ENCODE peak calls at places on chromosome 20, in eight cellular contexts. One of them, this sample, is unnamed.

GRCh38 chr20:63552481-63553249 is 1.3 kb upstream of the FNDC11 start:
- DNase-seq in BE2C: no peak
- DNase-seq in stimulated activated CD8-positive, alpha-beta memory T cell treated with anti-CD3 and anti-CD28 coated beads, Interleukin-2, amount 100 ng/mL, for 1 hour: no peak
- DNase-seq in choroid plexus epithelial cell: no peak
- DNase-seq in EL: peak
- DNase-seq in astrocyte of the spinal cord: no peak
- DNase-seq in body of pancreas: no peak
- DNase-seq in stimulated activated CD4-positive, alpha-beta T cell treated with anti-CD3 and anti-CD28 coated beads, Interleukin-15, amount 100 ng/mL, for 24 hours: peak
- DNase-seq in this sample: no peak

GRCh38 chr20:52076164-52076563 is 115.4 kb downstream of the ZFP64 start:
- DNase-seq in body of pancreas: no peak
- DNase-seq in BE2C: no peak
- DNase-seq in choroid plexus epithelial cell: peak
- DNase-seq in astrocyte of the spinal cord: peak
- DNase-seq in EL: peak
- DNase-seq in stimulated activated CD8-positive, alpha-beta memory T cell treated with anti-CD3 and anti-CD28 coated beads, Interleukin-2, amount 100 ng/mL, for 1 hour: no peak
- DNase-seq in stimulated activated CD4-positive, alpha-beta T cell treated with anti-CD3 and anti-CD28 coated beads, Interleukin-15, amount 100 ng/mL, for 24 hours: no peak
- DNase-seq in this sample: no peak

GRCh38 chr20:3068986-3069900 is 2.2 kb upstream of the OXT start:
- DNase-seq in BE2C: no peak
- DNase-seq in stimulated activated CD4-positive, alpha-beta T cell treated with anti-CD3 and anti-CD28 coated beads, Interleukin-15, amount 100 ng/mL, for 24 hours: peak
- DNase-seq in body of pancreas: no peak
- DNase-seq in EL: peak
- DNase-seq in astrocyte of the spinal cord: no peak
- DNase-seq in choroid plexus epithelial cell: no peak
- DNase-seq in stimulated activated CD8-positive, alpha-beta memory T cell treated with anti-CD3 and anti-CD28 coated beads, Interleukin-2, amount 100 ng/mL, for 1 hour: no peak
- DNase-seq in this sample: no peak

GRCh38 chr20:19812696-19813095 is 54.6 kb downstream of the RIN2 start:
- DNase-seq in stimulated activated CD4-positive, alpha-beta T cell treated with anti-CD3 and anti-CD28 coated beads, Interleukin-15, amount 100 ng/mL, for 24 hours: no peak
- DNase-seq in body of pancreas: no peak
- DNase-seq in stimulated activated CD8-positive, alpha-beta memory T cell treated with anti-CD3 and anti-CD28 coated beads, Interleukin-2, amount 100 ng/mL, for 1 hour: no peak
- DNase-seq in choroid plexus epithelial cell: no peak
- DNase-seq in astrocyte of the spinal cord: no peak
- DNase-seq in BE2C: no peak
- DNase-seq in EL: no peak
- DNase-seq in this sample: no peak

GRCh38 chr20:1721687-1722512 is 64.3 kb upstream of the SIRPG start:
- DNase-seq in choroid plexus epithelial cell: no peak
- DNase-seq in body of pancreas: no peak
- DNase-seq in BE2C: no peak
- DNase-seq in EL: no peak
- DNase-seq in stimulated activated CD4-positive, alpha-beta T cell treated with anti-CD3 and anti-CD28 coated beads, Interleukin-15, amount 100 ng/mL, for 24 hours: no peak
- DNase-seq in stimulated activated CD8-positive, alpha-beta memory T cell treated with anti-CD3 and anti-CD28 coated beads, Interleukin-2, amount 100 ng/mL, for 1 hour: no peak
- DNase-seq in astrocyte of the spinal cord: no peak
- DNase-seq in this sample: no peak

GRCh38 chr20:51326241-51326819 is 216.2 kb downstream of the NFATC2 start:
- DNase-seq in stimulated activated CD4-positive, alpha-beta T cell treated with anti-CD3 and anti-CD28 coated beads, Interleukin-15, amount 100 ng/mL, for 24 hours: peak
- DNase-seq in body of pancreas: peak
- DNase-seq in EL: peak
- DNase-seq in stimulated activated CD8-positive, alpha-beta memory T cell treated with anti-CD3 and anti-CD28 coated beads, Interleukin-2, amount 100 ng/mL, for 1 hour: peak
- DNase-seq in astrocyte of the spinal cord: no peak
- DNase-seq in BE2C: peak
- DNase-seq in choroid plexus epithelial cell: peak
- DNase-seq in this sample: peak

GRCh38 chr20:36526521-36527011 is 14.8 kb upstream of the MYL9 start:
- DNase-seq in body of pancreas: no peak
- DNase-seq in BE2C: no peak
- DNase-seq in stimulated activated CD4-positive, alpha-beta T cell treated with anti-CD3 and anti-CD28 coated beads, Interleukin-15, amount 100 ng/mL, for 24 hours: no peak
- DNase-seq in EL: no peak
- DNase-seq in stimulated activated CD8-positive, alpha-beta memory T cell treated with anti-CD3 and anti-CD28 coated beads, Interleukin-2, amount 100 ng/mL, for 1 hour: no peak
- DNase-seq in astrocyte of the spinal cord: no peak
- DNase-seq in choroid plexus epithelial cell: no peak
- DNase-seq in this sample: no peak

GRCh38 chr20:36832791-36833190 is 43.1 kb upstream of the TLDC2 start:
- DNase-seq in stimulated activated CD8-positive, alpha-beta memory T cell treated with anti-CD3 and anti-CD28 coated beads, Interleukin-2, amount 100 ng/mL, for 1 hour: no peak
- DNase-seq in choroid plexus epithelial cell: no peak
- DNase-seq in EL: no peak
- DNase-seq in BE2C: no peak
- DNase-seq in astrocyte of the spinal cord: no peak
- DNase-seq in stimulated activated CD4-positive, alpha-beta T cell treated with anti-CD3 and anti-CD28 coated beads, Interleukin-15, amount 100 ng/mL, for 24 hours: no peak
- DNase-seq in body of pancreas: no peak
- DNase-seq in this sample: no peak

GRCh38 chr20:56443654-56444540 is 24.5 kb upstream of the RTF2 start:
- DNase-seq in stimulated activated CD8-positive, alpha-beta memory T cell treated with anti-CD3 and anti-CD28 coated beads, Interleukin-2, amount 100 ng/mL, for 1 hour: no peak
- DNase-seq in stimulated activated CD4-positive, alpha-beta T cell treated with anti-CD3 and anti-CD28 coated beads, Interleukin-15, amount 100 ng/mL, for 24 hours: no peak
- DNase-seq in astrocyte of the spinal cord: no peak
- DNase-seq in EL: peak
- DNase-seq in body of pancreas: no peak
- DNase-seq in BE2C: no peak
- DNase-seq in choroid plexus epithelial cell: no peak
- DNase-seq in this sample: no peak

GRCh38 chr20:29408034-29408695 is 1849.3 kb upstream of the DEFB115 start:
- DNase-seq in body of pancreas: no peak
- DNase-seq in astrocyte of the spinal cord: no peak
- DNase-seq in stimulated activated CD8-positive, alpha-beta memory T cell treated with anti-CD3 and anti-CD28 coated beads, Interleukin-2, amount 100 ng/mL, for 1 hour: no peak
- DNase-seq in EL: no peak
- DNase-seq in BE2C: no peak
- DNase-seq in stimulated activated CD4-positive, alpha-beta T cell treated with anti-CD3 and anti-CD28 coated beads, Interleukin-15, amount 100 ng/mL, for 24 hours: no peak
- DNase-seq in choroid plexus epithelial cell: peak
- DNase-seq in this sample: no peak

GRCh38 chr20:35304956-35305355 is 12.7 kb upstream of the FAM83C start:
- DNase-seq in EL: no peak
- DNase-seq in body of pancreas: no peak
- DNase-seq in BE2C: no peak
- DNase-seq in stimulated activated CD4-positive, alpha-beta T cell treated with anti-CD3 and anti-CD28 coated beads, Interleukin-15, amount 100 ng/mL, for 24 hours: no peak
- DNase-seq in stimulated activated CD8-positive, alpha-beta memory T cell treated with anti-CD3 and anti-CD28 coated beads, Interleukin-2, amount 100 ng/mL, for 1 hour: no peak
- DNase-seq in astrocyte of the spinal cord: no peak
- DNase-seq in choroid plexus epithelial cell: no peak
- DNase-seq in this sample: no peak

GRCh38 chr20:63979221-63979548 is 257 bp downstream of the SAMD10 start:
- DNase-seq in body of pancreas: no peak
- DNase-seq in EL: no peak
- DNase-seq in BE2C: no peak
- DNase-seq in stimulated activated CD4-positive, alpha-beta T cell treated with anti-CD3 and anti-CD28 coated beads, Interleukin-15, amount 100 ng/mL, for 24 hours: peak
- DNase-seq in choroid plexus epithelial cell: no peak
- DNase-seq in astrocyte of the spinal cord: no peak
- DNase-seq in stimulated activated CD8-positive, alpha-beta memory T cell treated with anti-CD3 and anti-CD28 coated beads, Interleukin-2, amount 100 ng/mL, for 1 hour: no peak
- DNase-seq in this sample: no peak

GRCh38 chr20:63894358-63895201 is at the start of gene DNAJC5:
- DNase-seq in body of pancreas: peak
- DNase-seq in astrocyte of the spinal cord: peak
- DNase-seq in stimulated activated CD8-positive, alpha-beta memory T cell treated with anti-CD3 and anti-CD28 coated beads, Interleukin-2, amount 100 ng/mL, for 1 hour: peak
- DNase-seq in choroid plexus epithelial cell: peak
- DNase-seq in EL: peak
- DNase-seq in BE2C: peak
- DNase-seq in stimulated activated CD4-positive, alpha-beta T cell treated with anti-CD3 and anti-CD28 coated beads, Interleukin-15, amount 100 ng/mL, for 24 hours: peak
- DNase-seq in this sample: peak

GRCh38 chr20:48638546-48638945 is 189.3 kb downstream of the PREX1 start:
- DNase-seq in stimulated activated CD4-positive, alpha-beta T cell treated with anti-CD3 and anti-CD28 coated beads, Interleukin-15, amount 100 ng/mL, for 24 hours: no peak
- DNase-seq in astrocyte of the spinal cord: peak
- DNase-seq in stimulated activated CD8-positive, alpha-beta memory T cell treated with anti-CD3 and anti-CD28 coated beads, Interleukin-2, amount 100 ng/mL, for 1 hour: no peak
- DNase-seq in EL: peak
- DNase-seq in body of pancreas: no peak
- DNase-seq in choroid plexus epithelial cell: peak
- DNase-seq in BE2C: no peak
- DNase-seq in this sample: no peak

GRCh38 chr20:17969276-17969883 is 562 bp downstream of the MGME1 start:
- DNase-seq in stimulated activated CD8-positive, alpha-beta memory T cell treated with anti-CD3 and anti-CD28 coated beads, Interleukin-2, amount 100 ng/mL, for 1 hour: no peak
- DNase-seq in body of pancreas: peak
- DNase-seq in choroid plexus epithelial cell: peak
- DNase-seq in stimulated activated CD4-positive, alpha-beta T cell treated with anti-CD3 and anti-CD28 coated beads, Interleukin-15, amount 100 ng/mL, for 24 hours: peak
- DNase-seq in astrocyte of the spinal cord: no peak
- DNase-seq in EL: peak
- DNase-seq in BE2C: peak
- DNase-seq in this sample: no peak

This sample was measured in HEK293T.